ENCODE peak calls at places on chromosomes 6 and 20, in nine cellular contexts. L is NCI-H748 treated with DMSO at 0.1 percent for 48 hours; A is glutamatergic neuron; F is right cardiac atrium; P is adrenal gland; V is sigmoid colon; N is lung microvascular endothelial cell; S is activated CD4-positive, alpha-beta T cell treated with anti-CD3 and anti-CD28 coated beads for 1 hour; O is OCI-M1. G is an unnamed sample.

GRCh38 chr20:58988565-58988882 is 7.5 kb downstream of the NELFCD start:
- DNase-seq in A (no peak), P (no peak), F (no peak), N (no peak), V (peak; percentile 19), S (no peak), O (no peak), L (no peak), G (no peak)

GRCh38 chr6:1917628-1918371 is 308.1 kb downstream of the FOXC1 start:
- DNase-seq in O (no peak), V (no peak), P (peak; percentile 45), A (no peak), S (no peak), N (peak; percentile 86), L (no peak), F (no peak), G (peak; percentile 49)

GRCh38 chr20:41425180-41425884 is 58.7 kb upstream of the EMILIN3 start:
- DNase-seq in P (no peak), S (no peak), O (peak; percentile 94), A (no peak), L (no peak), F (no peak), V (no peak), N (no peak), G (peak; percentile 51)

GRCh38 chr6:137717074-137718073 is 149.7 kb upstream of the TNFAIP3 start:
- DNase-seq in P (no peak), L (peak; percentile 97), N (no peak), V (no peak), A (no peak), O (no peak), S (peak; percentile 50), F (no peak), G (no peak)

GRCh38 chr20:16530201-16530681 is 43.0 kb downstream of the KIF16B start:
- DNase-seq in F (no peak), L (no peak), P (peak; percentile 81), S (no peak), A (no peak), N (peak; percentile 59), V (no peak), O (no peak), G (no peak)

GRCh38 chr6:168355716-168356522 is 36.3 kb upstream of the DACT2 start:
- DNase-seq in V (peak; percentile 74), P (no peak), F (peak; percentile 67), L (no peak), N (no peak), S (no peak), A (peak; percentile 82), O (peak; percentile 4), G (peak; percentile 62)

GRCh38 chr20:50280851-50281655 is 90.4 kb downstream of the CEBPB start:
- DNase-seq in O (no peak), A (no peak), N (no peak), V (no peak), F (no peak), P (no peak), L (no peak), S (no peak), G (no peak)

GRCh38 chr6:37253608-37254007 is 4.0 kb upstream of the TBC1D22B start:
- DNase-seq in O (no peak), A (no peak), V (no peak), F (no peak), S (no peak), L (no peak), P (no peak), N (no peak), G (no peak)

GRCh38 chr6:153564803-153565202 is 433.7 kb upstream of the RGS17 start:
- DNase-seq in V (no peak), F (no peak), L (no peak), O (no peak), P (no peak), A (no peak), S (no peak), N (peak; percentile 26), G (no peak)

GRCh38 chr6:6494677-6495076 is 93.8 kb upstream of the LY86 start:
- DNase-seq in A (peak; percentile 69), O (peak; percentile 55), V (no peak), L (peak; percentile 47), N (no peak), P (peak; percentile 33), S (no peak), F (peak; percentile 58), G (peak; percentile 29)

GRCh38 chr6:34476941-34477340 is 11.1 kb downstream of the PACSIN1 start:
- DNase-seq in F (no peak), S (no peak), V (no peak), N (no peak), P (no peak), L (no peak), A (no peak), O (no peak), G (no peak)

GRCh38 chr6:94636780-94637385 is 940.5 kb upstream of the MANEA start:
- DNase-seq in S (no peak), F (no peak), P (no peak), A (no peak), V (no peak), O (peak; percentile 92), N (no peak), L (peak; percentile 30), G (no peak)

GRCh38 chr20:2822073-2822472 is 5.9 kb downstream of the TMEM239 start:
- DNase-seq in N (no peak), S (no peak), F (no peak), L (no peak), O (peak; percentile 80), P (no peak), V (no peak), A (no peak), G (no peak)

GRCh38 chr20:24764027-24764797 is 184.9 kb upstream of the CST7 start:
- DNase-seq in S (peak; percentile 2), P (no peak), V (no peak), O (no peak), A (no peak), N (no peak), F (no peak), L (no peak), G (no peak)

GRCh38 chr6:104728444-104728843 is 131.3 kb downstream of the HACE1 start:
- DNase-seq in S (no peak), A (no peak), F (no peak), N (peak; percentile 75), L (no peak), P (no peak), V (no peak), O (no peak), G (no peak)

GRCh38 chr20:2626853-2627541 is 25.4 kb upstream of the NOP56 start:
- DNase-seq in N (peak; percentile 55), L (no peak), F (no peak), A (no peak), P (no peak), O (no peak), S (no peak), V (no peak), G (no peak)

GRCh38 chr6:12937971-12938370 is 221.4 kb downstream of the PHACTR1 start:
- DNase-seq in V (no peak), L (no peak), N (no peak), O (no peak), S (no peak), F (no peak), A (no peak), P (no peak), G (no peak)